ENCODE peak calls at places on chromosomes 2 and 18, in four cellular contexts. Z is aorta; U is CD8-positive, alpha-beta T cell; G is mammary epithelial cell. M is an unnamed sample. For H3K4me1 and H3K27me3, the result is how much of the 10 kb centered on the place peaks cover.

GRCh38 chr2:75896779-75897366 is 186.2 kb upstream of the GCFC2 start:
- DNase-seq in Z (no peak), U (no peak), G (peak), M (no peak)

GRCh38 chr2:18247282-18248110 is 313.0 kb downstream of the RDH14 start:
- DNase-seq in Z (no peak), U (no peak), G (no peak), M (no peak)

GRCh38 chr2:111617299-111617803 is 266.6 kb downstream of the ANAPC1 start:
- DNase-seq in Z (no peak), U (no peak), G (no peak), M (no peak)

GRCh38 chr2:23803275-23803964 is 123.5 kb downstream of the ATAD2B start:
- DNase-seq in Z (no peak), U (no peak), G (peak), M (peak)

GRCh38 chr2:233040174-233040530 is 7.7 kb downstream of the NEU2 start:
- DNase-seq in Z (no peak), U (no peak), G (no peak), M (no peak)

GRCh38 chr2:65316072-65316471 is 88.4 kb downstream of the ACTR2 start:
- DNase-seq in Z (peak), U (no peak), G (peak), M (peak)

GRCh38 chr2:161426788-161427412 is 10.8 kb downstream of the TBR1 start:
- DNase-seq in Z (no peak), U (no peak), G (peak), M (no peak)

GRCh38 chr18:26802330-26803200 is 62.9 kb downstream of the AQP4 start:
- DNase-seq in Z (no peak), U (no peak), G (no peak), M (peak)

GRCh38 chr18:10591891-10592290 is 66.1 kb downstream of the NAPG start:
- DNase-seq in Z (no peak), U (no peak), G (no peak), M (no peak)

GRCh38 chr2:130825972-130826253 is 10.8 kb upstream of the ARHGEF4 start:
- DNase-seq in Z (no peak), U (no peak), G (no peak), M (no peak)

GRCh38 chr2:130823171-130823885 is 13.4 kb upstream of the ARHGEF4 start:
- DNase-seq in Z (peak), U (no peak), G (no peak), M (no peak)

GRCh38 chr2:130825231-130825971 is 11.3 kb upstream of the ARHGEF4 start:
- DNase-seq in Z (no peak), U (no peak), G (peak), M (peak)

GRCh38 chr2:130823886-130824491 is 12.7 kb upstream of the ARHGEF4 start:
- DNase-seq in Z (peak), U (no peak), G (no peak), M (no peak)

GRCh38 chr2:130824492-130825061 is 12.1 kb upstream of the ARHGEF4 start:
- DNase-seq in Z (no peak), U (peak), G (peak), M (peak)
- H3K4me1 ChIP-seq in Z (under half), U (under half), G (half or more), M (under half)

GRCh38 chr2:216082805-216083204 is 1.1 kb downstream of the TMEM169 start:
- DNase-seq in Z (peak), U (no peak), G (no peak), M (no peak)
- H3K27ac ChIP-seq in Z (no peak), U (no peak), G (no peak), M (no peak)

DNA sequence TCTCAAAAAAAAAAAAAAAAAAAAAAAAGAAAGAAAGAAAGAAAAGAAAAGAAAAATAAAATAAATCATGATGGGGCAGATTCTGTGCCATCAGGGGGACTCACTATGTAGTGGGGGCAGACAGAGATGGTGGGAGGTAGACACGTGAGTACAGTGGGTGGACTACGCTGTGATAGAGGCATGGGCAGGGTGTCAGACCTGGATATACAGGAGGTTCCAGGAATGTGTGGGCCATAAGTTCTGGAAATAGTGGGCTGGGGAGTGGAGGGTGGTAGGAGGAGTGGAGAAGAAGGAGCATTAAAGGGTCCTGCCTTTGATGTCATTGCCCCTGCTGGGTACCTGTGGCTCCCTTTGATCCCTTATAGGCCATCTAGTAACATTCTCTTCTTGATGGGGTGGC is 8.8 kb upstream of the WNT6 start:
- DNase-seq in Z (no peak), U (no peak), G (no peak), M (no peak)
- H3K27me3 ChIP-seq in Z (under half), U (under half), G (under half), M (under half)

GRCh38 chr2:20422679-20423271 is 24.1 kb upstream of the RHOB start:
- DNase-seq in Z (peak), U (no peak), G (peak), M (no peak)

GRCh38 chr2:20421336-20421987 is 25.4 kb upstream of the RHOB start:
- DNase-seq in Z (no peak), U (no peak), G (no peak), M (no peak)

GRCh38 chr2:20423376-20423775 is 23.5 kb upstream of the RHOB start:
- DNase-seq in Z (no peak), U (no peak), G (no peak), M (no peak)

GRCh38 chr2:20423847-20424246 is 23.0 kb upstream of the RHOB start:
- DNase-seq in Z (peak), U (no peak), G (no peak), M (no peak)

DNA sequence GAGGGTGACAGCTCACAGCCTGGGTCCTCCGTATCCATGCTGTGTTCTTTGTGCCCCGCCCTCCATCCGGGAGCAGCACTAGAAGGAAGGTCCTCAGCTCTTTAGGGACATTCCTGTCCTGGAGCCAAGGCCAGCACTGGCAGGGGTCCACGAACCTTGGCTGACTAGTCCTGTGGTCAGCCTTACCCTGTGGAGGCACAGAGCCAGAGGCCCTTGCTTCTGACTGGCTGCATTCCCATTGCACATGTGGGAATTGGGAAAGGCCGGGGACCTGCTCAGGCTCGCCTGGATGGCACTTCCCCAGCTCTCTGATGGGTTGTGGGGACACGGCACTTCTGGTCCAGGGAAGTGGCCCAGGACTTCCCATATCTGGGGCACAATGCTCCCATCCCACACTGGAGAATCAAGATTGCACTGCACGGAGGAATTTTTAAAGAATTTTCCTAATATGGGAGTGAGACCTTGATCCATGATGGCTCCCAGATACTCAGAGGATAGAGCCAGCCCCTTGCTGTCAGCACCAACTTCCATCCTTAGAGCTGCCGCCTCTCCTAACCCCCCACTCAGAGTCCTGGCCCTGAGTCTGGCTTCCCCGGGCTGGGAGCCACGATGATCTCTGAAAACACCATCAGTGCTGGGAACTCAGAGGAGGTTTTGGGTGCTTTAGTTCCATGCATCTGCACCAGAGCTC is 24.7 kb upstream of the RHOB start:
- DNase-seq in Z (peak), U (no peak), G (peak), M (peak)
- H3K4me1 ChIP-seq in Z (under half), U (under half), G (under half), M (under half)

DNA sequence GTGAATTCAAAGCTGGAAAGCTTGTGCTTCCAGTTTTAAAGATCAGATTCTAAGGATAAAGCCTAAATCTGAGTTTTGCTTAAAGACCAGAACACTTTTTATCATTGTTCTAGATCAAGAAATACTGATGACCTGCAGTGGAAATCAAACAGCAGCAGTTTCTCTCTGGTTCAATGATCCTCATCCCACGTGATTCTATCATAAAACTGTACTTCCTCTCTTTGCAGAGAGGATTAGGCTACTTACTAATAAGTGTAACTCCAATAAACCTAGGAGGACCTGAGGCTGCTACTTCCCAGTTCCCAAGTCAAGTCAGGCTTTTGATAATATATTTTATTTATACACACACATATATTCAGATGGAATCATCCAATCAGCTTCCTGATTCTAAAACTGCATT is 81.9 kb downstream of the TCF4 start:
- DNase-seq in Z (no peak), U (no peak), G (no peak), M (no peak)
- H3K27ac ChIP-seq in Z (no peak), U (no peak), G (no peak), M (no peak)

DNA sequence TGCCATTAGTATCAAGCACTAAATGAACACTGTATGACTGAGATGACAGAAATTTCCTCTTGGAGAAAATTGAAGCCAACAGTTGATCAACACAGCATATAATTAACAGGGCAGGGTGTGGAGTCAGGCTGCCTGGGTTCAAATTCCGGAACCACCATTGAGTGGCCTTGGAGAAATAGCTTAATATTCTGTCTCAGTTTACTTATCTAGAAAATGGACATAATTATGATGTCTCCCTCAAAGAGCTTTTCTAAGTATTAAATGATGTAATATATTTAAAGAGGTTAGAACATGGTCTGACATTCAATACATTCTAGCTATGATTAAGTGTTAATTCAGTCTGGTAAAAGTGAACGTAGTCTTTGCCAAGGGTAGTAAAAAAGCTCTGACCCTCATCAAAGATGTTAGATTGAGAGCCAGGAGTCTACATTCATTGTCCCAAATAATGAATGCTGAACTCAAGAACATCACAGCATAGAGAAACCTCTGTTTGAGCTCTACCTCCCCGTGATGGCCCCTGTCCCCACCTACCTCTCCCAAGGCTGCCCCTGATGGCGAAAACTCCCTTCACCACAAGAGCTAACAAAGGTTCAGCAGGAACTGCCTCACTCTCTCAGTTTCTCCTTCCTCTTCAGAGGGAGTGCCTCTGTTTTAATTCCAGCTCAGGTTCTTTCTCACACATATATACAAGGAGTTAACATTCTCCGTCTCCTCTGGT is 2.7 kb upstream of the VWA3B start:
- DNase-seq in Z (no peak), U (no peak), G (no peak), M (no peak)
- H3K27me3 ChIP-seq in Z (under half), U (under half), G (under half), M (under half)

DNA sequence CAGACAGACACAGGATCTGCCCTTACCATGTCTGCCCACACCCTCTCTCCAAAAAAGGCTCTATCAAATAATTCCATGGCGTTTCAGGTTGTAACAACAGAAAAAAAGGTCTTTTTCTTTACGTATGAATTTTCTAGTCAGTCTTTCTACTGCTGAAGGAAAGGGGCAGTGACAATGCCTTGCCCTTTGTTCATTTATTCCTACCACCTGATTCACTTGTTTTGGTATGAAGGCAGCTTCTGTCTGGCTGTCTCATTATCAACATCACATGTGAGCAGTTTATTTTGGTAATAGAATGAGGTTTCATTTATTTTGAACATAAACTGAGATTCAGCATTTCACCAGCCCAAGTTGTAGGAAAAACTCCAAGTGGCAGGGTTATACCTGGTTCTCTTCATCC is 94.3 kb upstream of the KLF7 start:
- DNase-seq in Z (no peak), U (no peak), G (no peak), M (no peak)
- H3K4me1 ChIP-seq in Z (under half), U (under half), G (under half), M (under half)

DNA sequence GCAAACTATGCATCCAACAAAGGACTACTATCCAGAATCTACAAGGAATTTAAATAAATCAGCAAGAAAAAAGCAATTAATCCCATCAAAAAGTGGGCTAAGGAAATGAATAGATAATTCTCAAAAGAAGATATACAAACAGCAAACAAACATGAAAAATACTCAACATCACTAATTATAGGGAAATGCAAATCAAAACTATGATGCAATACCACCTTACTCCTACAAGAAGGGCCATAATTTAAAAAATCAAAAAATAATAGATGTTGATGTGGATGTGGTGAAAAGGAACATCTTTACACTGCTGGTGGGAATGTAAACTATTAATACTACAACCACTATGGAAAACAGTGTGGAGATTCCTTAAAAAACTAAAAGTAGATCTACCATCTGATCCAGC is 164.7 kb downstream of the ZBTB7C start:
- DNase-seq in Z (no peak), U (no peak), G (no peak), M (no peak)
- H3K27ac ChIP-seq in Z (no peak), U (no peak), G (no peak), M (no peak)

GRCh38 chr2:222303828-222304736 is 5.3 kb upstream of the PAX3 start:
- DNase-seq in Z (no peak), U (no peak), G (no peak), M (no peak)
- H3K27me3 ChIP-seq in Z (under half), U (under half), G (half or more), M (half or more)